ENCODE peak calls at places on chromosome 21, in ten cellular contexts. R, F, U, O, V, P, Q, M, T and D are unnamed samples.

GRCh38 chr21:29434081-29434480 is 135.4 kb downstream of the BACH1 start:
- DNase-seq in T (no peak), M (no peak), O (peak; percentile 12), U (no peak), V (no peak), R (no peak), Q (no peak), F (no peak), P (no peak), D (no peak)

GRCh38 chr21:39141502-39141901 is 41.7 kb downstream of the PSMG1 start:
- DNase-seq in V (no peak), P (no peak), U (no peak), T (no peak), Q (no peak), M (peak; percentile 24), R (no peak), F (no peak), O (peak; percentile 13), D (peak; percentile 49)

GRCh38 chr21:28445081-28445830 is 547.4 kb downstream of the LTN1 start:
- DNase-seq in O (peak; percentile 65), T (no peak), U (no peak), P (no peak), Q (no peak), F (no peak), V (no peak), M (peak; percentile 62), R (no peak), D (peak; percentile 60)

GRCh38 chr21:38678827-38679226 is 126.9 kb upstream of the ETS2 start:
- DNase-seq in F (no peak), U (no peak), R (no peak), O (no peak), Q (no peak), P (no peak), M (no peak), V (no peak), T (no peak), D (no peak)

GRCh38 chr21:43968410-43969114 is 43.5 kb upstream of the TRAPPC10 start:
- DNase-seq in M (no peak), R (no peak), O (no peak), U (no peak), P (no peak), V (no peak), F (no peak), T (no peak), Q (no peak), D (no peak)

GRCh38 chr21:42343556-42343955 is 7.2 kb downstream of the TFF2 start:
- DNase-seq in Q (no peak), T (no peak), U (no peak), F (no peak), O (no peak), P (no peak), R (no peak), V (no peak), M (no peak), D (no peak)

GRCh38 chr21:33643658-33644311 is 1.5 kb downstream of the ITSN1 start:
- DNase-seq in F (no peak), M (peak; percentile 23), T (no peak), O (peak; percentile 52), R (no peak), V (no peak), U (no peak), Q (no peak), P (no peak), D (peak; percentile 33)

GRCh38 chr21:39911286-39911685 is 44.0 kb downstream of the PCP4 start:
- DNase-seq in F (no peak), U (no peak), Q (no peak), T (no peak), O (no peak), R (no peak), V (no peak), P (no peak), M (no peak), D (no peak)

GRCh38 chr21:39523398-39523797 is 71.6 kb downstream of the SH3BGR start:
- DNase-seq in P (no peak), M (peak; percentile 8), O (no peak), F (peak; percentile 40), R (peak; percentile 46), Q (no peak), V (no peak), U (no peak), T (no peak), D (peak; percentile 7)

GRCh38 chr21:40606341-40606740 is 240.6 kb downstream of the DSCAM start:
- DNase-seq in V (no peak), O (no peak), M (no peak), P (no peak), R (no peak), F (no peak), Q (no peak), T (no peak), U (no peak), D (no peak)

GRCh38 chr21:42302292-42302650 is 12.9 kb downstream of the TFF3 start:
- DNase-seq in O (no peak), R (no peak), M (no peak), U (no peak), T (no peak), V (no peak), F (no peak), P (no peak), Q (no peak), D (no peak)

GRCh38 chr21:28541371-28542112 is 451.1 kb downstream of the LTN1 start:
- DNase-seq in R (no peak), P (no peak), U (no peak), F (no peak), T (no peak), V (no peak), Q (no peak), O (peak; percentile 10), M (peak; percentile 19), D (no peak)

GRCh38 chr21:38869196-38869595 is 63.5 kb downstream of the ETS2 start:
- DNase-seq in F (no peak), U (no peak), P (no peak), M (no peak), T (peak; percentile 49), V (no peak), Q (no peak), O (no peak), R (no peak), D (no peak)

GRCh38 chr21:29870814-29871213 is 69.0 kb downstream of the GRIK1 start:
- DNase-seq in P (no peak), U (no peak), Q (no peak), F (no peak), T (no peak), R (no peak), V (no peak), O (no peak), M (no peak), D (no peak)

GRCh38 chr21:41112740-41113692 is 54.9 kb upstream of the BACE2 start:
- DNase-seq in U (peak; percentile 36), T (no peak), V (no peak), Q (no peak), F (no peak), O (peak; percentile 88), R (no peak), P (peak; percentile 88), M (peak; percentile 87), D (peak; percentile 75)

GRCh38 chr21:43357708-43358430 is 69.1 kb downstream of the SIK1 start:
- DNase-seq in M (no peak), V (no peak), P (no peak), U (no peak), T (no peak), F (no peak), Q (no peak), O (no peak), R (no peak), D (no peak)

GRCh38 chr21:45632165-45632896 is 11.2 kb upstream of the PCBP3 start:
- DNase-seq in Q (no peak), M (no peak), V (no peak), T (no peak), F (no peak), O (no peak), U (no peak), P (no peak), R (no peak), D (no peak)

GRCh38 chr21:46610018-46610701 is 5.3 kb upstream of the S100B start:
- DNase-seq in R (no peak), O (no peak), M (no peak), P (no peak), U (no peak), F (no peak), T (no peak), Q (no peak), V (no peak), D (no peak)

GRCh38 chr21:43375827-43376795 is 50.8 kb downstream of the SIK1 start:
- DNase-seq in R (no peak), P (no peak), M (no peak), U (peak; percentile 73), Q (no peak), V (no peak), T (peak; percentile 39), F (no peak), O (no peak), D (no peak)

DNA sequence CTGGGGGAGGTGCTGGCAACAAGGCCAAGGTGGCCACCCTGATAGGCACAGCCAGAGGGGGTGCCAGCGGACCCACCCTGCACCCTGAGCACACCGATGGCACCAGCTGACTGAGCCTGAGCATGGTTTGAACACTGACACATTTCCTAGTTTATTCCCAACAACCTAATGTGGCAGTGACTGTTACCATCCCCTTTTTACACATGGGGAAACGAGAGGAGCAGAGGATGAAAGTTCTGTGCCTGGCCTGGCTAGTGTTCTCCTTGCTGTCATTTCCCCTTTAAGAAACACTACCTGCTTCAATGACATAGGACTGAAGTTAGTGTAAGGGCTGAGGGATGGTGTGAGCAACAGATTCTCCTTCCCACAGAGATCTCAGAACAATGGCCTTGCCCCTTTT is 15.3 kb downstream of the CLDN14 start:
- DNase-seq in U (no peak), P (no peak), V (no peak), O (no peak), T (no peak), M (no peak), F (no peak), R (no peak), Q (no peak), D (no peak)
- H3K4me3 ChIP-seq in U (no peak overlapping the region), P (no peak overlapping the region), V (no peak overlapping the region), O (no peak overlapping the region), T (no peak overlapping the region), M (peak overlapping the region; percentile 39), F (no peak overlapping the region), R (no peak overlapping the region), Q (no peak overlapping the region), D (no peak overlapping the region)

GRCh38 chr21:14376854-14377253 is 6.1 kb downstream of the HSPA13 start:
- DNase-seq in V (peak; percentile 5), T (no peak), M (no peak), R (no peak), F (no peak), O (no peak), U (no peak), Q (no peak), P (no peak), D (no peak)
- TF ChIP-seq CTCF in V (no peak), T (no peak), M (no peak), R (no peak), F (no peak), O (no peak), U (no peak), Q (no peak), P (no peak), D (no peak)

GRCh38 chr21:25485914-25486313 is 121.4 kb downstream of the MRPL39 start:
- DNase-seq in U (no peak), V (no peak), R (no peak), M (no peak), O (no peak), F (no peak), P (no peak), T (no peak), Q (no peak), D (no peak)
- H3K4me3 ChIP-seq in U (no peak overlapping the region), V (no peak overlapping the region), R (no peak overlapping the region), M (no peak overlapping the region), O (no peak overlapping the region), F (no peak overlapping the region), P (no peak overlapping the region), T (no peak overlapping the region), Q (no peak overlapping the region), D (no peak overlapping the region)

GRCh38 chr21:31530364-31530763 is 129.1 kb upstream of the SOD1 start:
- DNase-seq in P (no peak), T (no peak), Q (no peak), R (no peak), M (no peak), F (no peak), U (no peak), V (no peak), O (no peak), D (no peak)
- TF ChIP-seq CTCF in P (no peak), T (no peak), Q (no peak), R (no peak), M (no peak), F (no peak), U (no peak), V (no peak), O (no peak), D (no peak)